ENCODE peak calls at places on chromosome 10, in eight cellular contexts. One of them, this sample, is unnamed.

GRCh38 chr10:24597961-24598360 is 125.7 kb downstream of the ARHGAP21 start:
- ATAC-seq in esophagus mucosa: no peak
- ATAC-seq in central memory CD8-positive, alpha-beta T cell: no peak
- ATAC-seq in lower lobe of right lung: no peak
- ATAC-seq in Right ventricle myocardium superior: no peak
- ATAC-seq in HepG2: no peak
- ATAC-seq in body of pancreas: no peak
- ATAC-seq in activated naive CD4-positive, alpha-beta T cell treated with anti-CD3 and anti-CD28 coated beads, Interleukin-2, amount 50 U/mL, for 72 hours: no peak
- ATAC-seq in this sample: no peak

GRCh38 chr10:13221572-13221971 is 12.6 kb downstream of the UCMA start:
- ATAC-seq in esophagus mucosa: peak
- ATAC-seq in central memory CD8-positive, alpha-beta T cell: no peak
- ATAC-seq in lower lobe of right lung: no peak
- ATAC-seq in Right ventricle myocardium superior: no peak
- ATAC-seq in HepG2: no peak
- ATAC-seq in body of pancreas: no peak
- ATAC-seq in activated naive CD4-positive, alpha-beta T cell treated with anti-CD3 and anti-CD28 coated beads, Interleukin-2, amount 50 U/mL, for 72 hours: no peak
- ATAC-seq in this sample: no peak

GRCh38 chr10:326350-326749 is 191.1 kb downstream of the ZMYND11 start:
- ATAC-seq in esophagus mucosa: no peak
- ATAC-seq in central memory CD8-positive, alpha-beta T cell: no peak
- ATAC-seq in lower lobe of right lung: no peak
- ATAC-seq in Right ventricle myocardium superior: no peak
- ATAC-seq in HepG2: no peak
- ATAC-seq in body of pancreas: no peak
- ATAC-seq in activated naive CD4-positive, alpha-beta T cell treated with anti-CD3 and anti-CD28 coated beads, Interleukin-2, amount 50 U/mL, for 72 hours: no peak
- ATAC-seq in this sample: no peak

GRCh38 chr10:28470873-28471704 is 61.8 kb upstream of the WAC start:
- ATAC-seq in esophagus mucosa: no peak
- ATAC-seq in central memory CD8-positive, alpha-beta T cell: no peak
- ATAC-seq in lower lobe of right lung: no peak
- ATAC-seq in Right ventricle myocardium superior: no peak
- ATAC-seq in HepG2: no peak
- ATAC-seq in body of pancreas: no peak
- ATAC-seq in activated naive CD4-positive, alpha-beta T cell treated with anti-CD3 and anti-CD28 coated beads, Interleukin-2, amount 50 U/mL, for 72 hours: no peak
- ATAC-seq in this sample: no peak

GRCh38 chr10:580796-581195 is 108.7 kb downstream of the DIP2C start:
- ATAC-seq in esophagus mucosa: peak
- ATAC-seq in central memory CD8-positive, alpha-beta T cell: no peak
- ATAC-seq in lower lobe of right lung: peak
- ATAC-seq in Right ventricle myocardium superior: peak
- ATAC-seq in HepG2: no peak
- ATAC-seq in body of pancreas: no peak
- ATAC-seq in activated naive CD4-positive, alpha-beta T cell treated with anti-CD3 and anti-CD28 coated beads, Interleukin-2, amount 50 U/mL, for 72 hours: no peak
- ATAC-seq in this sample: no peak

GRCh38 chr10:62234284-62234605 is 34.4 kb downstream of the RTKN2 start:
- ATAC-seq in esophagus mucosa: no peak
- ATAC-seq in central memory CD8-positive, alpha-beta T cell: no peak
- ATAC-seq in lower lobe of right lung: no peak
- ATAC-seq in Right ventricle myocardium superior: no peak
- ATAC-seq in HepG2: no peak
- ATAC-seq in body of pancreas: no peak
- ATAC-seq in activated naive CD4-positive, alpha-beta T cell treated with anti-CD3 and anti-CD28 coated beads, Interleukin-2, amount 50 U/mL, for 72 hours: no peak
- ATAC-seq in this sample: no peak

GRCh38 chr10:62317257-62317656 is 48.6 kb upstream of the RTKN2 start:
- ATAC-seq in esophagus mucosa: no peak
- ATAC-seq in central memory CD8-positive, alpha-beta T cell: no peak
- ATAC-seq in lower lobe of right lung: no peak
- ATAC-seq in Right ventricle myocardium superior: no peak
- ATAC-seq in HepG2: no peak
- ATAC-seq in body of pancreas: no peak
- ATAC-seq in activated naive CD4-positive, alpha-beta T cell treated with anti-CD3 and anti-CD28 coated beads, Interleukin-2, amount 50 U/mL, for 72 hours: no peak
- ATAC-seq in this sample: no peak

GRCh38 chr10:95275726-95276366 is 15.0 kb downstream of the PDLIM1 start:
- ATAC-seq in esophagus mucosa: no peak
- ATAC-seq in central memory CD8-positive, alpha-beta T cell: no peak
- ATAC-seq in lower lobe of right lung: no peak
- ATAC-seq in Right ventricle myocardium superior: no peak
- ATAC-seq in HepG2: no peak
- ATAC-seq in body of pancreas: peak
- ATAC-seq in activated naive CD4-positive, alpha-beta T cell treated with anti-CD3 and anti-CD28 coated beads, Interleukin-2, amount 50 U/mL, for 72 hours: no peak
- ATAC-seq in this sample: no peak

GRCh38 chr10:53260213-53260612 is 487.6 kb upstream of the MBL2 start:
- ATAC-seq in esophagus mucosa: no peak
- ATAC-seq in central memory CD8-positive, alpha-beta T cell: no peak
- ATAC-seq in lower lobe of right lung: no peak
- ATAC-seq in Right ventricle myocardium superior: no peak
- ATAC-seq in HepG2: no peak
- ATAC-seq in body of pancreas: no peak
- ATAC-seq in activated naive CD4-positive, alpha-beta T cell treated with anti-CD3 and anti-CD28 coated beads, Interleukin-2, amount 50 U/mL, for 72 hours: no peak
- ATAC-seq in this sample: no peak

GRCh38 chr10:79353726-79354125 is 6.5 kb downstream of the PPIF start:
- ATAC-seq in esophagus mucosa: no peak
- ATAC-seq in central memory CD8-positive, alpha-beta T cell: no peak
- ATAC-seq in lower lobe of right lung: no peak
- ATAC-seq in Right ventricle myocardium superior: no peak
- ATAC-seq in HepG2: no peak
- ATAC-seq in body of pancreas: no peak
- ATAC-seq in activated naive CD4-positive, alpha-beta T cell treated with anti-CD3 and anti-CD28 coated beads, Interleukin-2, amount 50 U/mL, for 72 hours: no peak
- ATAC-seq in this sample: no peak

GRCh38 chr10:71698737-71699136 is 20.8 kb downstream of the C10orf105 start:
- ATAC-seq in esophagus mucosa: no peak
- ATAC-seq in central memory CD8-positive, alpha-beta T cell: peak
- ATAC-seq in lower lobe of right lung: no peak
- ATAC-seq in Right ventricle myocardium superior: no peak
- ATAC-seq in HepG2: no peak
- ATAC-seq in body of pancreas: no peak
- ATAC-seq in activated naive CD4-positive, alpha-beta T cell treated with anti-CD3 and anti-CD28 coated beads, Interleukin-2, amount 50 U/mL, for 72 hours: peak
- ATAC-seq in this sample: peak

GRCh38 chr10:24382979-24383663 is 174.2 kb downstream of the KIAA1217 start:
- ATAC-seq in esophagus mucosa: peak
- ATAC-seq in central memory CD8-positive, alpha-beta T cell: no peak
- ATAC-seq in lower lobe of right lung: peak
- ATAC-seq in Right ventricle myocardium superior: no peak
- ATAC-seq in HepG2: peak
- ATAC-seq in body of pancreas: peak
- ATAC-seq in activated naive CD4-positive, alpha-beta T cell treated with anti-CD3 and anti-CD28 coated beads, Interleukin-2, amount 50 U/mL, for 72 hours: peak
- ATAC-seq in this sample: peak

GRCh38 chr10:118658762-118659161 is 63.3 kb upstream of the PRLHR start:
- ATAC-seq in esophagus mucosa: no peak
- ATAC-seq in central memory CD8-positive, alpha-beta T cell: no peak
- ATAC-seq in lower lobe of right lung: no peak
- ATAC-seq in Right ventricle myocardium superior: no peak
- ATAC-seq in HepG2: no peak
- ATAC-seq in body of pancreas: no peak
- ATAC-seq in activated naive CD4-positive, alpha-beta T cell treated with anti-CD3 and anti-CD28 coated beads, Interleukin-2, amount 50 U/mL, for 72 hours: no peak
- ATAC-seq in this sample: no peak

GRCh38 chr10:3365630-3366029 is 193.0 kb upstream of the PITRM1 start:
- ATAC-seq in esophagus mucosa: peak
- ATAC-seq in central memory CD8-positive, alpha-beta T cell: no peak
- ATAC-seq in lower lobe of right lung: no peak
- ATAC-seq in Right ventricle myocardium superior: no peak
- ATAC-seq in HepG2: peak
- ATAC-seq in body of pancreas: peak
- ATAC-seq in activated naive CD4-positive, alpha-beta T cell treated with anti-CD3 and anti-CD28 coated beads, Interleukin-2, amount 50 U/mL, for 72 hours: no peak
- ATAC-seq in this sample: peak

GRCh38 chr10:83555264-83555663 is 584.0 kb upstream of the GHITM start:
- ATAC-seq in esophagus mucosa: no peak
- ATAC-seq in central memory CD8-positive, alpha-beta T cell: no peak
- ATAC-seq in lower lobe of right lung: no peak
- ATAC-seq in Right ventricle myocardium superior: no peak
- ATAC-seq in HepG2: no peak
- ATAC-seq in body of pancreas: no peak
- ATAC-seq in activated naive CD4-positive, alpha-beta T cell treated with anti-CD3 and anti-CD28 coated beads, Interleukin-2, amount 50 U/mL, for 72 hours: no peak
- ATAC-seq in this sample: no peak

GRCh38 chr10:36036137-36036536 is 394.0 kb upstream of the FZD8 start:
- ATAC-seq in esophagus mucosa: no peak
- ATAC-seq in central memory CD8-positive, alpha-beta T cell: no peak
- ATAC-seq in lower lobe of right lung: no peak
- ATAC-seq in Right ventricle myocardium superior: no peak
- ATAC-seq in HepG2: no peak
- ATAC-seq in body of pancreas: no peak
- ATAC-seq in activated naive CD4-positive, alpha-beta T cell treated with anti-CD3 and anti-CD28 coated beads, Interleukin-2, amount 50 U/mL, for 72 hours: no peak
- ATAC-seq in this sample: no peak

GRCh38 chr10:125337510-125337909 is 177.1 kb upstream of the CTBP2 start:
- ATAC-seq in esophagus mucosa: no peak
- ATAC-seq in central memory CD8-positive, alpha-beta T cell: no peak
- ATAC-seq in lower lobe of right lung: no peak
- ATAC-seq in Right ventricle myocardium superior: no peak
- ATAC-seq in HepG2: no peak
- ATAC-seq in body of pancreas: no peak
- ATAC-seq in activated naive CD4-positive, alpha-beta T cell treated with anti-CD3 and anti-CD28 coated beads, Interleukin-2, amount 50 U/mL, for 72 hours: no peak
- ATAC-seq in this sample: no peak

GRCh38 chr10:117241541-117242462 is 888 bp downstream of the SLC18A2 start:
- ATAC-seq in esophagus mucosa: peak
- ATAC-seq in central memory CD8-positive, alpha-beta T cell: no peak
- ATAC-seq in lower lobe of right lung: no peak
- ATAC-seq in Right ventricle myocardium superior: no peak
- ATAC-seq in HepG2: peak
- ATAC-seq in body of pancreas: no peak
- ATAC-seq in activated naive CD4-positive, alpha-beta T cell treated with anti-CD3 and anti-CD28 coated beads, Interleukin-2, amount 50 U/mL, for 72 hours: peak
- ATAC-seq in this sample: no peak

GRCh38 chr10:126253613-126254002 is 134.7 kb downstream of the ADAM12 start:
- ATAC-seq in esophagus mucosa: no peak
- ATAC-seq in central memory CD8-positive, alpha-beta T cell: no peak
- ATAC-seq in lower lobe of right lung: no peak
- ATAC-seq in Right ventricle myocardium superior: no peak
- ATAC-seq in HepG2: no peak
- ATAC-seq in body of pancreas: no peak
- ATAC-seq in activated naive CD4-positive, alpha-beta T cell treated with anti-CD3 and anti-CD28 coated beads, Interleukin-2, amount 50 U/mL, for 72 hours: no peak
- ATAC-seq in this sample: no peak

GRCh38 chr10:28291881-28292297 is 11.0 kb downstream of the MPP7 start:
- ATAC-seq in esophagus mucosa: peak
- ATAC-seq in central memory CD8-positive, alpha-beta T cell: no peak
- ATAC-seq in lower lobe of right lung: peak
- ATAC-seq in Right ventricle myocardium superior: no peak
- ATAC-seq in HepG2: peak
- ATAC-seq in body of pancreas: peak
- ATAC-seq in activated naive CD4-positive, alpha-beta T cell treated with anti-CD3 and anti-CD28 coated beads, Interleukin-2, amount 50 U/mL, for 72 hours: peak
- ATAC-seq in this sample: peak

GRCh38 chr10:77405771-77406241 is 231.8 kb downstream of the KCNMA1 start:
- ATAC-seq in esophagus mucosa: peak
- ATAC-seq in central memory CD8-positive, alpha-beta T cell: no peak
- ATAC-seq in lower lobe of right lung: peak
- ATAC-seq in Right ventricle myocardium superior: peak
- ATAC-seq in HepG2: peak
- ATAC-seq in body of pancreas: peak
- ATAC-seq in activated naive CD4-positive, alpha-beta T cell treated with anti-CD3 and anti-CD28 coated beads, Interleukin-2, amount 50 U/mL, for 72 hours: no peak
- ATAC-seq in this sample: no peak

GRCh38 chr10:8665322-8665721 is 610.8 kb downstream of the GATA3 start:
- ATAC-seq in esophagus mucosa: peak
- ATAC-seq in central memory CD8-positive, alpha-beta T cell: no peak
- ATAC-seq in lower lobe of right lung: no peak
- ATAC-seq in Right ventricle myocardium superior: no peak
- ATAC-seq in HepG2: no peak
- ATAC-seq in body of pancreas: no peak
- ATAC-seq in activated naive CD4-positive, alpha-beta T cell treated with anti-CD3 and anti-CD28 coated beads, Interleukin-2, amount 50 U/mL, for 72 hours: no peak
- ATAC-seq in this sample: no peak

GRCh38 chr10:51257511-51258248 is 183.4 kb downstream of the PRKG1 start:
- ATAC-seq in esophagus mucosa: no peak
- ATAC-seq in central memory CD8-positive, alpha-beta T cell: no peak
- ATAC-seq in lower lobe of right lung: no peak
- ATAC-seq in Right ventricle myocardium superior: no peak
- ATAC-seq in HepG2: no peak
- ATAC-seq in body of pancreas: no peak
- ATAC-seq in activated naive CD4-positive, alpha-beta T cell treated with anti-CD3 and anti-CD28 coated beads, Interleukin-2, amount 50 U/mL, for 72 hours: no peak
- ATAC-seq in this sample: no peak

GRCh38 chr10:23351914-23352313 is 7.3 kb upstream of the C10orf67 start:
- ATAC-seq in esophagus mucosa: peak
- ATAC-seq in central memory CD8-positive, alpha-beta T cell: no peak
- ATAC-seq in lower lobe of right lung: no peak
- ATAC-seq in Right ventricle myocardium superior: no peak
- ATAC-seq in HepG2: no peak
- ATAC-seq in body of pancreas: no peak
- ATAC-seq in activated naive CD4-positive, alpha-beta T cell treated with anti-CD3 and anti-CD28 coated beads, Interleukin-2, amount 50 U/mL, for 72 hours: no peak
- ATAC-seq in this sample: no peak

GRCh38 chr10:44947356-44948152 is 12.0 kb upstream of the RASSF4 start:
- ATAC-seq in esophagus mucosa: peak
- ATAC-seq in central memory CD8-positive, alpha-beta T cell: no peak
- ATAC-seq in lower lobe of right lung: no peak
- ATAC-seq in Right ventricle myocardium superior: no peak
- ATAC-seq in HepG2: no peak
- ATAC-seq in body of pancreas: no peak
- ATAC-seq in activated naive CD4-positive, alpha-beta T cell treated with anti-CD3 and anti-CD28 coated beads, Interleukin-2, amount 50 U/mL, for 72 hours: no peak
- ATAC-seq in this sample: no peak

GRCh38 chr10:88966785-88967184 is 14.2 kb upstream of the ACTA2 start:
- ATAC-seq in esophagus mucosa: no peak
- ATAC-seq in central memory CD8-positive, alpha-beta T cell: no peak
- ATAC-seq in lower lobe of right lung: no peak
- ATAC-seq in Right ventricle myocardium superior: peak
- ATAC-seq in HepG2: no peak
- ATAC-seq in body of pancreas: no peak
- ATAC-seq in activated naive CD4-positive, alpha-beta T cell treated with anti-CD3 and anti-CD28 coated beads, Interleukin-2, amount 50 U/mL, for 72 hours: no peak
- ATAC-seq in this sample: no peak

GRCh38 chr10:80497187-80498038 is 40.3 kb upstream of the SH2D4B start:
- ATAC-seq in esophagus mucosa: peak
- ATAC-seq in central memory CD8-positive, alpha-beta T cell: no peak
- ATAC-seq in lower lobe of right lung: peak
- ATAC-seq in Right ventricle myocardium superior: peak
- ATAC-seq in HepG2: peak
- ATAC-seq in body of pancreas: no peak
- ATAC-seq in activated naive CD4-positive, alpha-beta T cell treated with anti-CD3 and anti-CD28 coated beads, Interleukin-2, amount 50 U/mL, for 72 hours: no peak
- ATAC-seq in this sample: no peak

GRCh38 chr10:88158506-88159123 is 295.2 kb downstream of the PTEN start:
- ATAC-seq in esophagus mucosa: no peak
- ATAC-seq in central memory CD8-positive, alpha-beta T cell: no peak
- ATAC-seq in lower lobe of right lung: no peak
- ATAC-seq in Right ventricle myocardium superior: no peak
- ATAC-seq in HepG2: no peak
- ATAC-seq in body of pancreas: no peak
- ATAC-seq in activated naive CD4-positive, alpha-beta T cell treated with anti-CD3 and anti-CD28 coated beads, Interleukin-2, amount 50 U/mL, for 72 hours: no peak
- ATAC-seq in this sample: no peak

GRCh38 chr10:45386657-45387056 is 12.6 kb downstream of the ALOX5 start:
- ATAC-seq in esophagus mucosa: peak
- ATAC-seq in central memory CD8-positive, alpha-beta T cell: no peak
- ATAC-seq in lower lobe of right lung: no peak
- ATAC-seq in Right ventricle myocardium superior: no peak
- ATAC-seq in HepG2: no peak
- ATAC-seq in body of pancreas: no peak
- ATAC-seq in activated naive CD4-positive, alpha-beta T cell treated with anti-CD3 and anti-CD28 coated beads, Interleukin-2, amount 50 U/mL, for 72 hours: no peak
- ATAC-seq in this sample: no peak